ENCODE peak calls at places on chromosomes 11 and 22, in ten cellular contexts. X is Right ventricle myocardium superior; R is cardiac muscle cell; U is brain pericyte; S is BJ; A is uterus; Y is skeletal muscle cell; I is C1 segment of cervical spinal cord; K is ACHN; L is stimulated activated CD8-positive, alpha-beta memory T cell treated with anti-CD3 and anti-CD28 coated beads, Interleukin-15, amount 100 ng/mL, for 48 hours. J is an unnamed sample.

GRCh38 chr11:74948546-74948897 is 369 bp downstream of the XRRA1 start:
- DNase-seq in X (no peak), R (peak), U (peak), S (no peak), A (no peak), Y (no peak), I (no peak), K (no peak), L (no peak), J (no peak)

GRCh38 chr11:34755671-34756070 is 134.8 kb downstream of the EHF start:
- DNase-seq in X (no peak), R (no peak), U (no peak), S (no peak), A (no peak), Y (no peak), I (no peak), K (no peak), L (no peak), J (no peak)

GRCh38 chr22:29266564-29267461 is 968 bp downstream of the RHBDD3 start:
- DNase-seq in X (no peak), R (peak), U (no peak), S (no peak), A (no peak), Y (no peak), I (no peak), K (no peak), L (no peak), J (peak)

GRCh38 chr11:108592591-108593213 is 866 bp downstream of the EXPH5 start:
- DNase-seq in X (peak), R (no peak), U (no peak), S (no peak), A (peak), Y (no peak), I (peak), K (peak), L (peak), J (no peak)

GRCh38 chr11:1573847-1574255 is 1.8 kb upstream of the DUSP8 start:
- DNase-seq in X (no peak), R (no peak), U (no peak), S (no peak), A (peak), Y (no peak), I (peak), K (no peak), L (no peak), J (no peak)

GRCh38 chr22:19912236-19912999 is 29.2 kb upstream of the COMT start:
- DNase-seq in X (no peak), R (no peak), U (no peak), S (no peak), A (no peak), Y (no peak), I (no peak), K (no peak), L (no peak), J (no peak)

GRCh38 chr11:3614742-3615171 is 27.0 kb downstream of the ART5 start:
- DNase-seq in X (peak), R (no peak), U (no peak), S (no peak), A (no peak), Y (no peak), I (no peak), K (no peak), L (peak), J (no peak)

GRCh38 chr22:20002661-20003060 is 14.0 kb downstream of the ARVCF start:
- DNase-seq in X (no peak), R (no peak), U (no peak), S (no peak), A (no peak), Y (no peak), I (no peak), K (no peak), L (no peak), J (no peak)

GRCh38 chr11:127006311-127006710 is 5.7 kb upstream of the KIRREL3 start:
- DNase-seq in X (no peak), R (no peak), U (no peak), S (no peak), A (no peak), Y (no peak), I (no peak), K (no peak), L (no peak), J (no peak)

GRCh38 chr11:65814131-65814959 is 19.4 kb upstream of the SNX32 start:
- DNase-seq in X (no peak), R (peak), U (no peak), S (no peak), A (no peak), Y (no peak), I (no peak), K (no peak), L (no peak), J (peak)

GRCh38 chr22:33568934-33569496 is 351.3 kb downstream of the LARGE1 start:
- DNase-seq in X (no peak), R (no peak), U (no peak), S (no peak), A (no peak), Y (no peak), I (no peak), K (no peak), L (no peak), J (no peak)

GRCh38 chr22:47437636-47438035 is 675.2 kb downstream of the TBC1D22A start:
- DNase-seq in X (no peak), R (no peak), U (no peak), S (no peak), A (no peak), Y (no peak), I (no peak), K (no peak), L (no peak), J (no peak)

GRCh38 chr11:19246816-19247215 is 6.1 kb upstream of the E2F8 start:
- DNase-seq in X (no peak), R (no peak), U (no peak), S (no peak), A (no peak), Y (no peak), I (no peak), K (no peak), L (no peak), J (no peak)

GRCh38 chr11:123202723-123203122 is 7.7 kb upstream of the CLMP start:
- DNase-seq in X (no peak), R (no peak), U (no peak), S (no peak), A (peak), Y (peak), I (no peak), K (no peak), L (no peak), J (no peak)